ENCODE peak calls at places on chromosomes 5 and 9, in six cellular contexts. One of them, this sample, is unnamed.

GRCh38 chr9:137277329-137278041 is at the start of gene TOR4A:
- DNase-seq in mammary epithelial cell: no peak
- DNase-seq in IMR-90: peak; percentile 86
- DNase-seq in GM23248: peak; percentile 95
- DNase-seq in fibroblast of lung: peak; percentile 87
- DNase-seq in HCT116: peak; percentile 80
- DNase-seq in this sample: peak; percentile 94

GRCh38 chr9:82721596-82721995 is 341.3 kb downstream of the RASEF start:
- DNase-seq in IMR-90: no peak
- DNase-seq in HCT116: no peak
- DNase-seq in GM23248: no peak
- DNase-seq in fibroblast of lung: peak; percentile 64
- DNase-seq in mammary epithelial cell: no peak
- DNase-seq in this sample: no peak

GRCh38 chr5:72268753-72269410 is 51.2 kb downstream of the MRPS27 start:
- DNase-seq in GM23248: peak; percentile 68
- DNase-seq in HCT116: peak; percentile 44
- DNase-seq in fibroblast of lung: peak; percentile 28
- DNase-seq in mammary epithelial cell: peak; percentile 40
- DNase-seq in IMR-90: peak; percentile 43
- DNase-seq in this sample: peak; percentile 62

GRCh38 chr9:34185778-34186551 is 7.1 kb downstream of the UBAP1 start:
- DNase-seq in IMR-90: peak; percentile 93
- DNase-seq in mammary epithelial cell: peak; percentile 97
- DNase-seq in fibroblast of lung: peak; percentile 99
- DNase-seq in HCT116: peak; percentile 68
- DNase-seq in GM23248: peak; percentile 96
- DNase-seq in this sample: no peak

GRCh38 chr9:120538339-120538738 is 41.6 kb downstream of the CDK5RAP2 start:
- DNase-seq in fibroblast of lung: no peak
- DNase-seq in IMR-90: peak; percentile 13
- DNase-seq in mammary epithelial cell: no peak
- DNase-seq in GM23248: no peak
- DNase-seq in HCT116: no peak
- DNase-seq in this sample: no peak

GRCh38 chr9:108620767-108621166 is 235.0 kb downstream of the ACTL7B start:
- DNase-seq in HCT116: no peak
- DNase-seq in fibroblast of lung: peak; percentile 45
- DNase-seq in mammary epithelial cell: no peak
- DNase-seq in GM23248: peak; percentile 43
- DNase-seq in IMR-90: no peak
- DNase-seq in this sample: no peak

GRCh38 chr5:179345429-179346321 is at the start of gene ADAMTS2:
- DNase-seq in IMR-90: peak; percentile 56
- DNase-seq in fibroblast of lung: no peak
- DNase-seq in mammary epithelial cell: no peak
- DNase-seq in GM23248: peak; percentile 86
- DNase-seq in HCT116: no peak
- DNase-seq in this sample: peak; percentile 46

GRCh38 chr9:33480094-33480493 is 6.4 kb upstream of the NOL6 start:
- DNase-seq in mammary epithelial cell: no peak
- DNase-seq in GM23248: no peak
- DNase-seq in HCT116: no peak
- DNase-seq in IMR-90: no peak
- DNase-seq in fibroblast of lung: no peak
- DNase-seq in this sample: no peak

DNA sequence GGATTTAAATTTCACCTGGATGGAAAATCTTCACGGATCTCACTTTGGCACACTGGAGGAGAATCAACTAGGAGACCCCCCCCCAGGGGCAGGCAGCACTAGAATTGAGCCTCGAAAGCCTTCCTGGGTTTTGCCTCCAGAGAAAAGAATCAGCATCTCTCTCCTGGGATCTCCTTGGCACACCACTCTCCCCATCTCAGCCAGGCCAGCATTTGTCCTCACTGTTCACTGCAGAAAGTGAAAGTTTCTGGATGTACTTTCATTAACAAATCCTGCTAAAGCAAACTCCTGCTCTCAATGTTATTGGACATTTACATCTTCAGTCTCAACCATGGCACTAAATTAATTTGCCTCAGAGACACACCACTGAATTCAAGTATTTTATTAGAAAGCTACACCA is 312.2 kb downstream of the SLIT3 start:
- DNase-seq in GM23248: no peak
- DNase-seq in mammary epithelial cell: no peak
- DNase-seq in HCT116: no peak
- DNase-seq in IMR-90: no peak
- DNase-seq in fibroblast of lung: no peak
- DNase-seq in this sample: no peak
- H3K9ac ChIP-seq in GM23248: no peak overlapping the region
- H3K9ac ChIP-seq in mammary epithelial cell: no peak overlapping the region
- H3K9ac ChIP-seq in HCT116: no peak overlapping the region
- H3K9ac ChIP-seq in IMR-90: no peak overlapping the region
- H3K9ac ChIP-seq in fibroblast of lung: no peak overlapping the region
- H3K9ac ChIP-seq in this sample: no peak overlapping the region

GRCh38 chr5:96930589-96930988 is 5.3 kb upstream of the LNPEP start:
- DNase-seq in IMR-90: no peak
- DNase-seq in fibroblast of lung: no peak
- DNase-seq in mammary epithelial cell: no peak
- DNase-seq in HCT116: no peak
- DNase-seq in GM23248: no peak
- DNase-seq in this sample: no peak
- H3K9ac ChIP-seq in IMR-90: no peak overlapping the region
- H3K9ac ChIP-seq in fibroblast of lung: no peak overlapping the region
- H3K9ac ChIP-seq in mammary epithelial cell: no peak overlapping the region
- H3K9ac ChIP-seq in HCT116: no peak overlapping the region
- H3K9ac ChIP-seq in GM23248: no peak overlapping the region
- H3K9ac ChIP-seq in this sample: no peak overlapping the region

GRCh38 chr5:115414406-115415142 is 118.1 kb upstream of the CCDC112 start:
- DNase-seq in HCT116: no peak
- DNase-seq in mammary epithelial cell: no peak
- DNase-seq in IMR-90: peak; percentile 99
- DNase-seq in GM23248: peak; percentile 96
- DNase-seq in fibroblast of lung: peak; percentile 94
- DNase-seq in this sample: no peak
- H3K9ac ChIP-seq in HCT116: no peak overlapping the region
- H3K9ac ChIP-seq in mammary epithelial cell: no peak overlapping the region
- H3K9ac ChIP-seq in IMR-90: no peak overlapping the region
- H3K9ac ChIP-seq in GM23248: no peak overlapping the region
- H3K9ac ChIP-seq in fibroblast of lung: no peak overlapping the region
- H3K9ac ChIP-seq in this sample: peak overlapping the region; percentile 73

DNA sequence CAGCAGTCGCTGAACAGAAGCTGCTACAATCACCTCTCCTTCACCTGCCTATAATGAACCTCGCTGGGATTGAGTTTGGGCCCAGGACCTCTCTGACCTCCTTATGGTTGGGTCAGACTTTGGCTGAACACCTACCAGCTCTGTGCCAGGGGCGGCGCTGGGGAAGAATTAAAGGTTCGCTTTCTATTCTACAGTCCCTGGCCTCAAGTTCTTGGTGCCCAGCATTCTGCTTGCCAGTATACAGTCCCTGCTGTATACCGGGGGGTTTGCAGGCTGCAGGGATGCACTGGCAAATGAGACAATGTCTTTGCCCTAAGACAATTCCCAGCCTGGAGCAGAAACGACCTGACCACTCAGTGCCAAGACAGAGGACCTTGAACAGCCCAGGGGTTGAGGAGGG is 930 bp upstream of the STRBP start:
- DNase-seq in IMR-90: no peak
- DNase-seq in GM23248: no peak
- DNase-seq in HCT116: no peak
- DNase-seq in mammary epithelial cell: no peak
- DNase-seq in fibroblast of lung: no peak
- DNase-seq in this sample: no peak
- H3K9ac ChIP-seq in IMR-90: no peak overlapping the region
- H3K9ac ChIP-seq in GM23248: no peak overlapping the region
- H3K9ac ChIP-seq in HCT116: peak overlapping the region; percentile 34
- H3K9ac ChIP-seq in mammary epithelial cell: no peak overlapping the region
- H3K9ac ChIP-seq in fibroblast of lung: no peak overlapping the region
- H3K9ac ChIP-seq in this sample: peak overlapping the region; percentile 61

GRCh38 chr9:97560154-97560553 is 58.7 kb downstream of the TMOD1 start:
- DNase-seq in GM23248: no peak
- DNase-seq in mammary epithelial cell: no peak
- DNase-seq in fibroblast of lung: no peak
- DNase-seq in HCT116: no peak
- DNase-seq in IMR-90: no peak
- DNase-seq in this sample: no peak

GRCh38 chr9:97557606-97558095 is 56.2 kb downstream of the TMOD1 start:
- DNase-seq in GM23248: no peak
- DNase-seq in mammary epithelial cell: no peak
- DNase-seq in HCT116: no peak
- DNase-seq in fibroblast of lung: no peak
- DNase-seq in IMR-90: no peak
- DNase-seq in this sample: peak; percentile 39

GRCh38 chr9:97558701-97559101 is 57.2 kb downstream of the TMOD1 start:
- DNase-seq in fibroblast of lung: no peak
- DNase-seq in HCT116: no peak
- DNase-seq in mammary epithelial cell: no peak
- DNase-seq in IMR-90: no peak
- DNase-seq in GM23248: no peak
- DNase-seq in this sample: no peak

GRCh38 chr9:97560851-97561250 is 59.4 kb downstream of the TMOD1 start:
- DNase-seq in fibroblast of lung: no peak
- DNase-seq in IMR-90: no peak
- DNase-seq in HCT116: no peak
- DNase-seq in mammary epithelial cell: no peak
- DNase-seq in GM23248: no peak
- DNase-seq in this sample: no peak

GRCh38 chr9:97559111-97559514 is 57.6 kb downstream of the TMOD1 start:
- DNase-seq in mammary epithelial cell: peak; percentile 19
- DNase-seq in IMR-90: peak; percentile 42
- DNase-seq in GM23248: peak; percentile 6
- DNase-seq in fibroblast of lung: no peak
- DNase-seq in HCT116: no peak
- DNase-seq in this sample: no peak
- H3K9ac ChIP-seq in mammary epithelial cell: no peak overlapping the region
- H3K9ac ChIP-seq in IMR-90: no peak overlapping the region
- H3K9ac ChIP-seq in GM23248: no peak overlapping the region
- H3K9ac ChIP-seq in fibroblast of lung: no peak overlapping the region
- H3K9ac ChIP-seq in HCT116: no peak overlapping the region
- H3K9ac ChIP-seq in this sample: no peak overlapping the region

GRCh38 chr9:131704988-131705387 is 34.9 kb downstream of the RAPGEF1 start:
- DNase-seq in HCT116: no peak
- DNase-seq in IMR-90: no peak
- DNase-seq in mammary epithelial cell: no peak
- DNase-seq in GM23248: no peak
- DNase-seq in fibroblast of lung: no peak
- DNase-seq in this sample: no peak
- H3K9ac ChIP-seq in HCT116: no peak overlapping the region
- H3K9ac ChIP-seq in IMR-90: no peak overlapping the region
- H3K9ac ChIP-seq in mammary epithelial cell: no peak overlapping the region
- H3K9ac ChIP-seq in GM23248: no peak overlapping the region
- H3K9ac ChIP-seq in fibroblast of lung: no peak overlapping the region
- H3K9ac ChIP-seq in this sample: peak overlapping the region; percentile 60

DNA sequence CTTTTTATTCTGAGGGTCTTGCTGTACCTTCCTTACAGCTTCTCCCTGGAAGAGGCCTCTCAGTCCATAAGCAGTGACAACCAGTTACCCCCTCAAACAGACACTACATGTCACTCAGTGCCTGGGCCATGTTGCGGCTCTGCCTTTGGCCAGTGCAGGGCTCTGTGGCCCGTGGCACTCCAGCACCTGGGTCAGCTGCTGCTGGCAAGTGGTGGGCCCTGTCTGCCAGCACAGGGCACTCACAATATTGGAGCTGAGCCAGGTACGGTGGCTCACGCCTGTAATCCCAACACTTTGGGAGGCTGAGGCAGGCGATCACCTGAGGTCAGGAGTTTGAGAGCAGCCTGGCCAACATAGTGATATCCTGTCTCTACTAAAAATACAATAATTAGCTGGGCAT is 24.2 kb downstream of the DAP start:
- DNase-seq in IMR-90: no peak
- DNase-seq in HCT116: no peak
- DNase-seq in GM23248: no peak
- DNase-seq in mammary epithelial cell: no peak
- DNase-seq in fibroblast of lung: no peak
- DNase-seq in this sample: no peak
- H3K9ac ChIP-seq in IMR-90: no peak overlapping the region
- H3K9ac ChIP-seq in HCT116: no peak overlapping the region
- H3K9ac ChIP-seq in GM23248: no peak overlapping the region
- H3K9ac ChIP-seq in mammary epithelial cell: no peak overlapping the region
- H3K9ac ChIP-seq in fibroblast of lung: no peak overlapping the region
- H3K9ac ChIP-seq in this sample: no peak overlapping the region

This sample was measured in colonic mucosa.